ENCODE peak calls at places on chromosomes 1 and 21, in seven cellular contexts. M, U, Z, O, N, I and F are unnamed samples.

GRCh38 chr1:184152944-184153343 is 101.4 kb downstream of the TSEN15 start:
- DNase-seq in U (no peak), I (no peak), O (no peak), M (no peak), N (no peak), Z (no peak), F (no peak)

GRCh38 chr1:59285691-59286090 is 11.2 kb upstream of the FGGY start:
- DNase-seq in O (no peak), M (no peak), N (no peak), I (peak; percentile 20), Z (no peak), U (no peak), F (no peak)

GRCh38 chr1:107649023-107649422 is 316.0 kb downstream of the VAV3 start:
- DNase-seq in N (no peak), O (no peak), I (peak; percentile 20), Z (no peak), M (no peak), U (no peak), F (no peak)

GRCh38 chr1:195965475-195965874 is 642.8 kb downstream of the KCNT2 start:
- DNase-seq in Z (no peak), U (no peak), I (no peak), M (no peak), N (no peak), O (no peak), F (no peak)

GRCh38 chr1:157033357-157033876 is 12.1 kb downstream of the ARHGEF11 start:
- DNase-seq in O (no peak), N (no peak), Z (no peak), I (no peak), M (peak; percentile 12), U (no peak), F (no peak)

GRCh38 chr1:94927405-94928175 is 680 bp upstream of the CNN3 start:
- DNase-seq in M (peak; percentile 26), U (no peak), I (peak; percentile 71), Z (no peak), O (peak; percentile 53), N (no peak), F (no peak)

GRCh38 chr21:35438643-35439404 is 389.7 kb upstream of the RUNX1 start:
- DNase-seq in U (no peak), I (peak; percentile 30), O (no peak), M (no peak), Z (no peak), N (peak; percentile 2), F (no peak)

GRCh38 chr1:161185282-161185682 is 8.0 kb upstream of the B4GALT3 start:
- DNase-seq in M (peak; percentile 45), O (peak; percentile 43), U (no peak), Z (no peak), N (peak; percentile 82), I (peak; percentile 59), F (no peak)

GRCh38 chr1:224448428-224449017 is 13.9 kb upstream of the WDR26 start:
- DNase-seq in I (no peak), M (no peak), N (no peak), U (no peak), Z (no peak), O (no peak), F (no peak)

GRCh38 chr1:178958491-178958890 is 67.2 kb upstream of the FAM20B start:
- DNase-seq in O (no peak), U (no peak), I (no peak), M (no peak), Z (no peak), N (no peak), F (no peak)

GRCh38 chr1:8360493-8361197 is 42.7 kb downstream of the SLC45A1 start:
- DNase-seq in O (no peak), I (no peak), U (no peak), N (no peak), M (no peak), Z (peak; percentile 16), F (peak; percentile 58)

GRCh38 chr1:1084028-1084371 is 9.9 kb upstream of the RNF223 start:
- DNase-seq in U (no peak), O (no peak), I (no peak), N (no peak), Z (no peak), M (no peak), F (peak; percentile 61)

GRCh38 chr1:211741799-211742198 is 66.4 kb upstream of the NEK2 start:
- DNase-seq in Z (no peak), I (peak; percentile 77), N (no peak), U (no peak), M (no peak), O (no peak), F (no peak)

GRCh38 chr1:178938959-178939317 is 68.1 kb upstream of the ANGPTL1 start:
- DNase-seq in I (peak; percentile 76), U (no peak), Z (peak; percentile 91), M (no peak), N (no peak), O (no peak), F (no peak)

GRCh38 chr1:84690397-84691138 is at the start of gene SSX2IP:
- DNase-seq in O (peak; percentile 93), M (peak; percentile 98), N (peak; percentile 99), U (peak; percentile 99), Z (peak; percentile 98), I (peak; percentile 97), F (peak; percentile 99)

GRCh38 chr1:84687703-84688460 is 2.4 kb downstream of the SSX2IP start:
- DNase-seq in Z (no peak), I (peak; percentile 73), O (no peak), U (no peak), M (no peak), N (no peak), F (no peak)

GRCh38 chr1:84688461-84689061 is 1.7 kb downstream of the SSX2IP start:
- DNase-seq in U (no peak), M (no peak), O (no peak), N (no peak), I (peak; percentile 30), Z (no peak), F (no peak)

GRCh38 chr1:84691139-84691783 is 1.0 kb upstream of the SSX2IP start:
- DNase-seq in O (no peak), Z (no peak), M (peak; percentile 8), N (no peak), U (no peak), I (peak; percentile 29), F (no peak)

GRCh38 chr1:84689514-84690396 is 506 bp downstream of the SSX2IP start:
- DNase-seq in N (no peak), I (peak; percentile 44), Z (peak; percentile 58), U (no peak), M (no peak), O (peak; percentile 60), F (peak; percentile 81)
- TF ChIP-seq CTCF in N (no peak), I (peak; percentile 27), Z (peak; percentile 14), U (peak; percentile 49), M (peak; percentile 55), O (peak; percentile 51), F (peak; percentile 63)

GRCh38 chr1:169834869-169835268 is 40.2 kb upstream of the METTL18 start:
- DNase-seq in I (no peak), U (no peak), Z (no peak), N (no peak), M (no peak), O (no peak), F (no peak)
- TF ChIP-seq CTCF in I (no peak), U (no peak), Z (no peak), N (no peak), M (no peak), O (no peak), F (no peak)

GRCh38 chr1:228830185-228830953 is 95.1 kb downstream of the RHOU start:
- DNase-seq in I (no peak), O (peak; percentile 76), U (no peak), M (no peak), N (no peak), Z (no peak), F (no peak)
- TF ChIP-seq CTCF in I (no peak), O (peak; percentile 44), U (no peak), M (no peak), N (no peak), Z (no peak), F (no peak)

DNA sequence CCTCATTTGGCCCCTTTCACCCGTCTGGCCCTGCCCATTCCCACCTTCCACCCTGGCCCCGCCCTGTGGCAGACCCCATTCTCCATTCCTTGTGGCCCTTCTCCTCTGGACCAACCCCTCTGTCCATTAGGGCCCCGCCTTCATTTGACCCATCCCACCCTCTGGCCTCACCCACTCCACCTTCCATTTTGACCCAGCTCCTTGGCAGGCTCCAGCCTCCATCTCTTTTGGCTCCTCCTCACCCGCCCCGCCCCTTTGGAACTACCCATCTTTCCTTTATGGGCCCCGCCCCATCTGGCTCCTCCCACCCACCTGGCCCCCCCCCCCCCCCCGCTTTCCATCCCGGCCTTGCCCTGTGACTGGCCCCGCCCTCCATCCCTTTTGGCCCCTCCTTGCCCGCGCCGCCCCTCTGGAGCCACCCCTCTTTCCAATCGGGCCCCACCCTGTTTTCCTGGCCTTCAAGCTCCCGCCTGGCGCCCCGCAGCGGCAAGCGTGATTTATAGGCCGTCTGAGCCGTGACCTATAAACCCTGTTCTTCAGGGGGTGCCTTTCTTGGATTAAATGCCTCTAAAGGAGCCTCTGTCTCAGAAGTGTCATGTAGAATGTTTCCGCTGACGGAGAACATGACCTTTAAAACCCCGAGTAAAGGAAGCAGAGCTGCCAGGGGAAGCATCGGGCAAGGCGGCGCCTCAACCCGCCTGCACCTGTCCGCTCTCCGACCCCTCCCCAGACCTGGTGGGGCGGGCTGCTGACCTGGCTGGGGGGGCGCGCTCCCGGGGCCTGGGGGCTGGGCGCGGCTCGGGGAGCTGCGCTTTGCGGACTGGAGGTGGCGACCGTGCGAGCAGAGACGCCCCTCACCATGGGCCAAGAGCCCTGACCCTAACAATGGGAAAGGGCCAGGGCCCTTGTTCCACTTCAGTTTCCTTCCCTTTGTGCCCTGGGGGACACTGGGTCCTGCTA is 178.0 kb downstream of the CAMTA1 start:
- DNase-seq in O (no peak), M (peak; percentile 69), U (peak; percentile 62), N (peak; percentile 38), Z (peak; percentile 52), I (peak; percentile 18), F (peak; percentile 80)
- TF ChIP-seq CTCF in O (no peak), M (no peak), U (no peak), N (no peak), Z (no peak), I (no peak), F (no peak)

DNA sequence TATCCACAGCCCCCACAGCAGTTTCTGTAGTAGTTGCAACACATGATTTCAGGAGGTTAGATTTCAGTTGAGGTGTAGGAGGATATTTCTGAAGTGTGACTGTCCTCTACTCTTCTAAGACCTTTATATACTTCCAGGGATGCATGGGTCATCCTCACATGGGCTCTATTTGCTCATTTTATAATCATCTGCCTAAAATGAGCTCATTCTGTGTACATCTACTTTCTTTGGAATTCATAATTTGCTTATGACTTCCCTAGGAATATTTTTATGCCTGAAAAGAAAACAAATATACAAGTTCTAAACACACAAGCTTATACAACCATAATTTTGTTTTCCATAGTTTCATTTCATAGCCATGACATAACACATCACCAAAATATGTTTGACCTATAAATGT is at the start of gene KRTAP21-2:
- DNase-seq in O (no peak), Z (no peak), N (no peak), U (no peak), I (no peak), M (no peak), F (no peak)
- TF ChIP-seq CTCF in O (no peak), Z (no peak), N (no peak), U (no peak), I (no peak), M (no peak), F (no peak)